ENCODE peak calls at places on chromosomes 16 and 17, in six cellular contexts. One of them, this sample, is unnamed. For H3K4me1, the result is how much of the 10 kb centered on the place peaks cover.

GRCh38 chr16:2078691-2079090 is 30.9 kb downstream of the TSC2 start:
- DNase-seq in SK-N-SH: no peak
- DNase-seq in HCT116: no peak
- DNase-seq in K562: no peak
- DNase-seq in HepG2: no peak
- DNase-seq in H1: no peak
- DNase-seq in this sample: no peak

GRCh38 chr17:45310380-45311324 is 6.2 kb downstream of the MAP3K14 start:
- DNase-seq in SK-N-SH: no peak
- DNase-seq in HCT116: no peak
- DNase-seq in K562: no peak
- DNase-seq in HepG2: no peak
- DNase-seq in H1: no peak
- DNase-seq in this sample: no peak

GRCh38 chr17:27466376-27466747 is 10.1 kb downstream of the KSR1 start:
- DNase-seq in SK-N-SH: no peak
- DNase-seq in HCT116: no peak
- DNase-seq in K562: no peak
- DNase-seq in HepG2: no peak
- DNase-seq in H1: no peak
- DNase-seq in this sample: no peak

GRCh38 chr16:57188711-57189002 is 2.5 kb downstream of the RSPRY1 start:
- DNase-seq in SK-N-SH: no peak
- DNase-seq in HCT116: no peak
- DNase-seq in K562: no peak
- DNase-seq in HepG2: no peak
- DNase-seq in H1: no peak
- DNase-seq in this sample: no peak

GRCh38 chr17:41547921-41548843 is 20.1 kb upstream of the KRT19 start:
- DNase-seq in SK-N-SH: peak
- DNase-seq in HCT116: peak
- DNase-seq in K562: peak
- DNase-seq in HepG2: no peak
- DNase-seq in H1: no peak
- DNase-seq in this sample: no peak

GRCh38 chr17:15412606-15413005 is 54.8 kb downstream of the CDRT4 start:
- DNase-seq in SK-N-SH: no peak
- DNase-seq in HCT116: no peak
- DNase-seq in K562: no peak
- DNase-seq in HepG2: no peak
- DNase-seq in H1: no peak
- DNase-seq in this sample: no peak

GRCh38 chr17:45128989-45129388 is 3.3 kb downstream of the PLCD3 start:
- DNase-seq in SK-N-SH: no peak
- DNase-seq in HCT116: no peak
- DNase-seq in K562: no peak
- DNase-seq in HepG2: no peak
- DNase-seq in H1: no peak
- DNase-seq in this sample: no peak

GRCh38 chr16:75488322-75488721 is 6.9 kb downstream of the CHST6 start:
- DNase-seq in SK-N-SH: no peak
- DNase-seq in HCT116: no peak
- DNase-seq in K562: no peak
- DNase-seq in HepG2: no peak
- DNase-seq in H1: no peak
- DNase-seq in this sample: no peak

GRCh38 chr17:44219126-44219635 is 294 bp downstream of the UBTF start:
- DNase-seq in SK-N-SH: peak
- DNase-seq in HCT116: no peak
- DNase-seq in K562: no peak
- DNase-seq in HepG2: peak
- DNase-seq in H1: peak
- DNase-seq in this sample: no peak

GRCh38 chr17:82441686-82442487 is 8.7 kb downstream of the CYBC1 start:
- DNase-seq in SK-N-SH: no peak
- DNase-seq in HCT116: no peak
- DNase-seq in K562: no peak
- DNase-seq in HepG2: no peak
- DNase-seq in H1: no peak
- DNase-seq in this sample: no peak

GRCh38 chr17:82611140-82612058 is 36.8 kb downstream of the WDR45B start:
- DNase-seq in SK-N-SH: peak
- DNase-seq in HCT116: no peak
- DNase-seq in K562: peak
- DNase-seq in HepG2: no peak
- DNase-seq in H1: no peak
- DNase-seq in this sample: no peak

GRCh38 chr17:30808785-30809286 is 15.7 kb downstream of the CRLF3 start:
- DNase-seq in SK-N-SH: no peak
- DNase-seq in HCT116: no peak
- DNase-seq in K562: no peak
- DNase-seq in HepG2: no peak
- DNase-seq in H1: no peak
- DNase-seq in this sample: no peak

GRCh38 chr17:71412803-71413202 is 708.0 kb upstream of the SOX9 start:
- DNase-seq in SK-N-SH: no peak
- DNase-seq in HCT116: peak
- DNase-seq in K562: no peak
- DNase-seq in HepG2: no peak
- DNase-seq in H1: no peak
- DNase-seq in this sample: no peak

GRCh38 chr17:3845361-3845753 is 689 bp downstream of the NCBP3 start:
- DNase-seq in SK-N-SH: no peak
- DNase-seq in HCT116: no peak
- DNase-seq in K562: peak
- DNase-seq in HepG2: no peak
- DNase-seq in H1: no peak
- DNase-seq in this sample: no peak

GRCh38 chr17:28684963-28685362 is 23.0 kb downstream of the SUPT6H start:
- DNase-seq in SK-N-SH: peak
- DNase-seq in HCT116: no peak
- DNase-seq in K562: peak
- DNase-seq in HepG2: peak
- DNase-seq in H1: no peak
- DNase-seq in this sample: no peak

GRCh38 chr17:61862975-61863800 is at the start of gene BRIP1:
- DNase-seq in SK-N-SH: peak
- DNase-seq in HCT116: peak
- DNase-seq in K562: peak
- DNase-seq in HepG2: peak
- DNase-seq in H1: peak
- DNase-seq in this sample: peak

GRCh38 chr16:52389045-52389444 is 157.9 kb downstream of the TOX3 start:
- DNase-seq in SK-N-SH: no peak
- DNase-seq in HCT116: no peak
- DNase-seq in K562: no peak
- DNase-seq in HepG2: peak
- DNase-seq in H1: no peak
- DNase-seq in this sample: no peak

GRCh38 chr17:51154176-51154575 is 817 bp downstream of the NME1 start:
- DNase-seq in SK-N-SH: peak
- DNase-seq in HCT116: no peak
- DNase-seq in K562: peak
- DNase-seq in HepG2: no peak
- DNase-seq in H1: no peak
- DNase-seq in this sample: no peak

DNA sequence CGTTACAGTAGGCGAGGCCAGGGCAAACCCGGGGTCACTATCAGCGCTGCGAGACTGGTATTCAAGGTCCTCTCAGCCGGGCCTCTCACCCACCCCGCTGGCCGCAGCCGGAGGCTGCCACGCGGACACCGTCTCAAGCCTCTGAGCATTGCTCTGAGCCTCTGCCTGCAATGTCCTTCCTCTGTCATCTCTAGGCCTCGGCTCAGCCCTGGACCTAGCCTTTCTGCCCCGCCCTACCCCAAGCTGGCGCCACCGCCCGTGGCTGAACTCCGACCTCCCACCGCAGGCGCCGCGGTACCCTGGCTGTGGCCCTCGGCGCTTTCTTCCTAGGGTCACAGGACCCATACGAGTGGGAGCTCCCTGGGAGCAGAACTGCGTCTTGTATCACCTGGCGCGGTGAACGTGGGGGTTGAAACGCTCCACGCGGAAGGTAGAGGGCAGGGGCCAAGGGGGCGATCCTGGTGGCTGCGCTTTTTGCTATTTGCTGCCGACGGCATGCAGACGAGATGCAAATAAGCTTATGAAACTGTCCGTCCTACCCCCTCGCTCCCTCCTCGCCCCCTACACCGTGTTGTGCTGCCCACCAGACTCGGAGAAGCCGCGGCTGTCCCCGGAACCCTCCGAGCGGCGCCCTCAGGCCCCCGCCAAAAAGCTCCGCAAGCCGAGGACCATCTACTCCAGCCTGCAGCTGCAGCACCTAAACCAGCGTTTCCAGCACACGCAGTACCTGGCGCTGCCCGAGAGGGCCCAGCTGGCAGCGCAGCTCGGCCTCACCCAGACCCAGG is 3.7 kb downstream of the DLX4 start:
- DNase-seq in SK-N-SH: no peak
- DNase-seq in HCT116: no peak
- DNase-seq in K562: no peak
- DNase-seq in HepG2: no peak
- DNase-seq in H1: peak
- DNase-seq in this sample: no peak
- H3K4me1 ChIP-seq in SK-N-SH: under half
- H3K4me1 ChIP-seq in HCT116: under half
- H3K4me1 ChIP-seq in K562: under half
- H3K4me1 ChIP-seq in HepG2: under half
- H3K4me1 ChIP-seq in H1: under half
- H3K4me1 ChIP-seq in this sample: under half

GRCh38 chr16:77820340-77820739 is 32.0 kb downstream of the VAT1L start:
- DNase-seq in SK-N-SH: no peak
- DNase-seq in HCT116: no peak
- DNase-seq in K562: no peak
- DNase-seq in HepG2: no peak
- DNase-seq in H1: no peak
- DNase-seq in this sample: no peak

GRCh38 chr16:77812856-77813523 is 24.6 kb downstream of the VAT1L start:
- DNase-seq in SK-N-SH: no peak
- DNase-seq in HCT116: no peak
- DNase-seq in K562: no peak
- DNase-seq in HepG2: no peak
- DNase-seq in H1: no peak
- DNase-seq in this sample: no peak

DNA sequence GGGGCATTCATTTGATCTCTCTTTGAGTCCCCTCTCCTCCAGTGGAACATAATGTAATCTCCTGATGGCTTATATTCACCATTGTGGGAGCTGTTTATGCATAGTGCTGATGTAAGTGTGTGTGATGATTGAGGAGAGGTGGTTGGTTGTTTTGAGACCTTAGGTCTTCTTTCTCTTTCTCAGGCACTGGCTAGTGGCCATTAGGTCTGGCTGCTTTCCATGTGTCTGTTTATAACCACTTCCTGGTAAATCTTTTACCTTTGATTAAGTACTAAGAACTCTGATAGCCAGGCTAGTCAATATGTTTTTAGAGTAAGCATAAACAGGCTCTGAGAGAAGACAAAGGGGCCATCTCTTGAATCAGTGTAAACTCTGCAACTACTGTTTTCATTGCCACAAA is 27.9 kb downstream of the VAT1L start:
- DNase-seq in SK-N-SH: peak
- DNase-seq in HCT116: no peak
- DNase-seq in K562: no peak
- DNase-seq in HepG2: no peak
- DNase-seq in H1: no peak
- DNase-seq in this sample: no peak
- H3K4me3 ChIP-seq in SK-N-SH: no peak
- H3K4me3 ChIP-seq in HCT116: no peak
- H3K4me3 ChIP-seq in K562: no peak
- H3K4me3 ChIP-seq in HepG2: no peak
- H3K4me3 ChIP-seq in H1: no peak
- H3K4me3 ChIP-seq in this sample: no peak

GRCh38 chr16:3645108-3645503 is 9.4 kb upstream of the DNASE1 start:
- DNase-seq in SK-N-SH: no peak
- DNase-seq in HCT116: no peak
- DNase-seq in K562: no peak
- DNase-seq in HepG2: no peak
- DNase-seq in H1: no peak
- DNase-seq in this sample: no peak

GRCh38 chr16:3643095-3643730 is 11.3 kb upstream of the DNASE1 start:
- DNase-seq in SK-N-SH: peak
- DNase-seq in HCT116: no peak
- DNase-seq in K562: no peak
- DNase-seq in HepG2: no peak
- DNase-seq in H1: peak
- DNase-seq in this sample: no peak

GRCh38 chr16:3645504-3646347 is 8.8 kb upstream of the DNASE1 start:
- DNase-seq in SK-N-SH: no peak
- DNase-seq in HCT116: no peak
- DNase-seq in K562: no peak
- DNase-seq in HepG2: no peak
- DNase-seq in H1: peak
- DNase-seq in this sample: peak

GRCh38 chr16:3642397-3643094 is 11.9 kb upstream of the DNASE1 start:
- DNase-seq in SK-N-SH: peak
- DNase-seq in HCT116: peak
- DNase-seq in K562: peak
- DNase-seq in HepG2: no peak
- DNase-seq in H1: peak
- DNase-seq in this sample: no peak

DNA sequence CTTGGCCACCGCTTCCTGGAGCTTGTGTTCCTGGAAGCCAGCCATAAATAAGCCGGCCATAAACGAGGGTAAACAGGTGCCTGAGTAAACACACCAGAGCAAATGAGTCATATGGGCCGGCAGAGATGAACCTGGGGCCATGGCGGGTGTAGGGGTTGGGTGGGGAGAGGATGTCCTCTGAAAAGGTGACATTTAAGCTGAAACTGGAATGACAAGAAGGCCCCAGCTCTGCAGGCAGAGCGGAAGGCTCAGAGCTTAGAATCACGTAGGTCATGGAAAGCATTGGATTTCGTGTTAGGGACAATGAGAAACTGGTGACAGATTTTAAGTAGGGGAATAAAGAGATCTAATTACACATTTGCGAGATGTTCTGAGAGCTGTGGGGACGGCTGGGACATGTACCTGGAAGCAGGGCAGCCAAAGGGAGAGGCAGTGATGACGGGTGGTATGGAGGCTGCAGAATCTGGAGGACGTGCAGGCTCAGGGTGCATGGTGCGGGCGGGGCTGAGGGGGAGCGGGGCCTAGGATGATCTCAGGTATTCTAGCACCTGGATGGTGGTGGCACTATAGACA is 8.1 kb upstream of the DNASE1 start:
- DNase-seq in SK-N-SH: no peak
- DNase-seq in HCT116: peak
- DNase-seq in K562: peak
- DNase-seq in HepG2: peak
- DNase-seq in H1: peak
- DNase-seq in this sample: no peak
- TF ChIP-seq YY1 in SK-N-SH: no peak
- TF ChIP-seq YY1 in HCT116: peak
- TF ChIP-seq YY1 in K562: no peak
- TF ChIP-seq YY1 in HepG2: peak
- TF ChIP-seq YY1 in H1: no peak
- TF ChIP-seq YY1 in this sample: no peak

DNA sequence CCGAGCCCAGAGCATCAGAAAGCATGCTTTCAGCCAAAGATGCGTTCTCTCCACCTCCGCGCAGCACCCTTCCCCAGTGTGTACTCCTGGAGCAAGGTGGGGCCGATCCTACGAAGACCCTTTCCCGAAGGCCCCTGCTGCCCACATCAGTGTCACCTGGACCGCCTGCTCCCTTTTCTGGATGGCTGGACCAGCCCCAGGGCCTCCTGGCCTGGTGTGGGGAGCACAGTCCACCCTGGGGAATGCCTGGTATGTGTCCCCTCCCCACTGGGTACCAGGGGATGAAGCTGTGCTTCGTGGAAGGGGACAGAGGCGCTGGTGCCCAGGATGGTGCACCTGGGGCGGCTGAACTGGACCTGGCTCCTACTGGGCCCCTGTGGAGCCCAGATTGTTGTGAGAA is 173.8 kb downstream of the SEC14L1 start:
- DNase-seq in SK-N-SH: peak
- DNase-seq in HCT116: no peak
- DNase-seq in K562: no peak
- DNase-seq in HepG2: no peak
- DNase-seq in H1: no peak
- DNase-seq in this sample: no peak
- H3K4me1 ChIP-seq in SK-N-SH: half or more
- H3K4me1 ChIP-seq in HCT116: under half
- H3K4me1 ChIP-seq in K562: under half
- H3K4me1 ChIP-seq in HepG2: half or more
- H3K4me1 ChIP-seq in H1: under half
- H3K4me1 ChIP-seq in this sample: under half

This sample was measured in NT2/D1.